ENCODE peak calls at places on chromosomes 3 and 15, in five cellular contexts. One of them, this sample, is unnamed.

GRCh38 chr3:5678844-5679243 is 491.3 kb downstream of the EDEM1 start:
- ATAC-seq in GM23338: no peak
- ATAC-seq in right cardiac atrium: no peak
- ATAC-seq in lower lobe of right lung: no peak
- ATAC-seq in Right ventricle myocardium superior: no peak
- ATAC-seq in this sample: no peak

GRCh38 chr15:60412807-60413597 is 15.2 kb upstream of the ANXA2 start:
- ATAC-seq in lower lobe of right lung: no peak
- ATAC-seq in right cardiac atrium: peak; percentile 60
- ATAC-seq in Right ventricle myocardium superior: peak; percentile 64
- ATAC-seq in GM23338: peak; percentile 38
- ATAC-seq in this sample: no peak

GRCh38 chr15:93417156-93418077 is 328.4 kb upstream of the RGMA start:
- ATAC-seq in lower lobe of right lung: no peak
- ATAC-seq in Right ventricle myocardium superior: peak; percentile 93
- ATAC-seq in right cardiac atrium: peak; percentile 81
- ATAC-seq in GM23338: no peak
- ATAC-seq in this sample: no peak

GRCh38 chr15:65962187-65962586 is 92.9 kb downstream of the RAB11A start:
- ATAC-seq in right cardiac atrium: peak; percentile 87
- ATAC-seq in lower lobe of right lung: no peak
- ATAC-seq in GM23338: no peak
- ATAC-seq in Right ventricle myocardium superior: no peak
- ATAC-seq in this sample: no peak

GRCh38 chr3:170584585-170585007 is 1.3 kb downstream of the SLC7A14 start:
- ATAC-seq in GM23338: peak; percentile 87
- ATAC-seq in Right ventricle myocardium superior: peak; percentile 96
- ATAC-seq in lower lobe of right lung: peak; percentile 75
- ATAC-seq in right cardiac atrium: peak; percentile 89
- ATAC-seq in this sample: no peak

GRCh38 chr3:47954562-47954961 is 61.7 kb downstream of the MAP4 start:
- ATAC-seq in lower lobe of right lung: no peak
- ATAC-seq in right cardiac atrium: peak; percentile 77
- ATAC-seq in GM23338: no peak
- ATAC-seq in Right ventricle myocardium superior: peak; percentile 60
- ATAC-seq in this sample: no peak

GRCh38 chr15:73950479-73951043 is 24.3 kb downstream of the LOXL1 start:
- ATAC-seq in Right ventricle myocardium superior: peak; percentile 23
- ATAC-seq in lower lobe of right lung: no peak
- ATAC-seq in GM23338: no peak
- ATAC-seq in right cardiac atrium: peak; percentile 1
- ATAC-seq in this sample: no peak

GRCh38 chr15:77747175-77748077 is 114.7 kb upstream of the LINGO1 start:
- ATAC-seq in right cardiac atrium: no peak
- ATAC-seq in Right ventricle myocardium superior: no peak
- ATAC-seq in GM23338: peak; percentile 47
- ATAC-seq in lower lobe of right lung: no peak
- ATAC-seq in this sample: no peak

GRCh38 chr15:69508659-69509058 is 56.0 kb downstream of the RPLP1 start:
- ATAC-seq in lower lobe of right lung: no peak
- ATAC-seq in Right ventricle myocardium superior: no peak
- ATAC-seq in right cardiac atrium: no peak
- ATAC-seq in GM23338: no peak
- ATAC-seq in this sample: peak; percentile 23

GRCh38 chr3:156604064-156604641 is 49.2 kb upstream of the SSR3 start:
- ATAC-seq in GM23338: no peak
- ATAC-seq in lower lobe of right lung: no peak
- ATAC-seq in Right ventricle myocardium superior: no peak
- ATAC-seq in right cardiac atrium: no peak
- ATAC-seq in this sample: no peak